ENCODE peak calls at places on chromosomes 4 and X, in four cellular contexts. F is neural progenitor cell, B is astrocyte of the cerebellum, L is bronchial epithelial cell. A is an unnamed sample.

GRCh38 chrX:1242901-1243402 is 25.7 kb upstream of the CSF2RA start:
- DNase-seq in F (no peak), B (no peak), L (peak), A (no peak)

GRCh38 chrX:109393859-109394258 is 88.0 kb downstream of the GUCY2F start:
- DNase-seq in F (peak), B (no peak), L (peak), A (no peak)

GRCh38 chr4:170599894-170600293 is 510.1 kb upstream of the AADAT start:
- DNase-seq in F (no peak), B (no peak), L (peak), A (no peak)

GRCh38 chrX:13220916-13221315 is 98.9 kb downstream of the ATXN3L start:
- DNase-seq in F (no peak), B (peak), L (peak), A (peak)

GRCh38 chrX:123424546-123424945 is 240.5 kb downstream of the GRIA3 start:
- DNase-seq in F (no peak), B (peak), L (peak), A (peak)

GRCh38 chr4:98094118-98094517 is 49.2 kb downstream of the STPG2 start:
- DNase-seq in F (no peak), B (no peak), L (peak), A (no peak)

GRCh38 chr4:16005671-16006070 is 42.7 kb upstream of the FGFBP2 start:
- DNase-seq in F (no peak), B (no peak), L (no peak), A (no peak)

GRCh38 chr4:38785901-38786402 is 3.2 kb upstream of the TLR10 start:
- DNase-seq in F (no peak), B (no peak), L (no peak), A (no peak)

GRCh38 chr4:108988514-108989195 is 225.8 kb upstream of the ETNPPL start:
- DNase-seq in F (no peak), B (no peak), L (no peak), A (no peak)

GRCh38 chr4:64305565-64306254 is 103.5 kb downstream of the TECRL start:
- DNase-seq in F (no peak), B (no peak), L (no peak), A (no peak)

GRCh38 chr4:90293320-90293719 is 166.1 kb downstream of the CCSER1 start:
- DNase-seq in F (no peak), B (no peak), L (peak), A (no peak)

GRCh38 chr4:156773648-156774357 is 197.8 kb downstream of the PDGFC start:
- DNase-seq in F (no peak), B (no peak), L (peak), A (no peak)

GRCh38 chrX:9340619-9341304 is 124.1 kb upstream of the TBL1X start:
- DNase-seq in F (peak), B (no peak), L (no peak), A (no peak)

GRCh38 chrX:108070891-108071290 is 20.5 kb downstream of the PSMD10 start:
- DNase-seq in F (no peak), B (peak), L (peak), A (peak)

GRCh38 chrX:45824471-45824870 is 623.8 kb upstream of the DIPK2B start:
- DNase-seq in F (peak), B (peak), L (peak), A (peak)

GRCh38 chr4:134624365-134624764 is 422.8 kb upstream of the PABPC4L start:
- DNase-seq in F (peak), B (no peak), L (no peak), A (no peak)

GRCh38 chrX:259692-260355 is 21.4 kb upstream of the PLCXD1 start:
- DNase-seq in F (peak), B (no peak), L (no peak), A (no peak)

GRCh38 chrX:107654778-107655761 is 26.8 kb downstream of the PRPS1 start:
- DNase-seq in F (peak), B (no peak), L (peak), A (no peak)

GRCh38 chr4:77564231-77564630 is 41.4 kb upstream of the CXCL13 start:
- DNase-seq in F (no peak), B (no peak), L (no peak), A (no peak)

GRCh38 chrX:13341491-13342101 is 21.7 kb upstream of the ATXN3L start:
- DNase-seq in F (no peak), B (no peak), L (peak), A (no peak)

GRCh38 chr4:47468686-47469365 is 5.3 kb upstream of the COMMD8 start:
- DNase-seq in F (no peak), B (no peak), L (no peak), A (peak)

DNA sequence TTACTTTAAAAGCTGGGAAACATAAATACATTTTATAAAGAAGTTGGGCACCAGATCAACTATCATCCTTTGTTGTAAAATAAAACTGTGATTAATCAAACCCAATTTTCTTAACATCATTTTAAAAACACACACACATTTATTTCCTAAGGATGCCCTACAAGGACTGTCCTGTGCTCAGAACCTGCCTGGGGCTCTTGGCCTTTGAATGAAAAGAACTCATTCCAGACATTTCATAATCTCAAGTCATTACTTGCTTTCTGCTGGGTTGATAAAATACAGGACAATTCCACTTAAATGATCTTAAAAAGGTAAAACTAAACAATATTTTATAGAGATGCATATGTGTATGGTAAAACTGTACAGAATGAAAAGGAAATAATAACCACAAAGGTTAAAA is 2.8 kb downstream of the SH3D19 start:
- DNase-seq in F (no peak), B (no peak), L (peak), A (no peak)
- H3K4me3 ChIP-seq in F (peak), B (no peak), L (no peak), A (no peak)

GRCh38 chr4:43882470-43882869 is 566.1 kb downstream of the KCTD8 start:
- DNase-seq in F (no peak), B (no peak), L (no peak), A (no peak)
- TF ChIP-seq CTCF in F (no peak), B (no peak), L (no peak), A (no peak)

GRCh38 chr4:148207074-148207473 is 235.1 kb downstream of the NR3C2 start:
- DNase-seq in F (no peak), B (no peak), L (peak), A (no peak)
- H3K4me3 ChIP-seq in F (no peak), B (no peak), L (no peak), A (no peak)

GRCh38 chrX:81412428-81412827 is 210.5 kb downstream of the SH3BGRL start:
- DNase-seq in F (no peak), B (no peak), L (no peak), A (no peak)

GRCh38 chrX:81411517-81411916 is 209.6 kb downstream of the SH3BGRL start:
- DNase-seq in F (no peak), B (no peak), L (no peak), A (no peak)

GRCh38 chrX:81414630-81415029 is 212.7 kb downstream of the SH3BGRL start:
- DNase-seq in F (no peak), B (no peak), L (peak), A (no peak)
- TF ChIP-seq CTCF in F (no peak), B (peak), L (no peak), A (no peak)

GRCh38 chrX:2967584-2967983 is 38.4 kb upstream of the ARSD start:
- DNase-seq in F (no peak), B (no peak), L (no peak), A (no peak)
- H3K4me3 ChIP-seq in F (no peak), B (peak), L (no peak), A (no peak)

GRCh38 chr4:124306352-124306751 is 406.2 kb downstream of the ANKRD50 start:
- DNase-seq in F (no peak), B (no peak), L (no peak), A (no peak)
- TF ChIP-seq CTCF in F (no peak), B (no peak), L (no peak), A (no peak)

GRCh38 chr4:82045267-82045666 is 328.5 kb downstream of the HNRNPD start:
- DNase-seq in F (no peak), B (no peak), L (no peak), A (no peak)
- H3K4me3 ChIP-seq in F (no peak), B (no peak), L (no peak), A (no peak)

DNA sequence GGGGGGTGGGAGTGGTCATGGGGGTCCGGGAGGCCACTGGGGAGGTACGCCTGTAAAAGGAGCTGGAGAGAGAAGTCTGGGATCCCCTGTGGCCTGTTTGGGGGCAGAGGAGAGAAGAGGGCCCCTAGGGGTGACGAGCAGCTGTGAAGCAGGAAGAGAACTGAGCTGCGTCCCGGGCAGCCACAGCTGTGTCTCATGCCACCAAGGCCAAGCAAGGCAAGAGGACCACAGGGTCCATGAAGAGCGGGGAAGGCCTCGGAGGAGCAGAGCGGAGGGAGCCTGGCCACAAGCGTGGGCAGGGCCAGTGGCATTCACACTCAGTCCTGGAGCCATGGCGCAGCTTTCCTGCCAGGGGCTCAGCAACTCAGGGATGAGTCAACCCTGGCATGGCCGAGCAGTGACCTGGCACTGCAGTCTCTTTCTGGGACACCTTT is 13.6 kb upstream of the NAT8L start:
- DNase-seq in F (no peak), B (no peak), L (no peak), A (no peak)
- TF ChIP-seq CTCF in F (no peak), B (no peak), L (no peak), A (no peak)

GRCh38 chrX:155263854-155264628 is at the start of gene RAB39B:
- DNase-seq in F (peak), B (peak), L (peak), A (peak)

GRCh38 chrX:155266446-155266845 is 2.2 kb upstream of the RAB39B start:
- DNase-seq in F (no peak), B (no peak), L (no peak), A (no peak)

GRCh38 chrX:155259752-155260151 is 4.5 kb downstream of the RAB39B start:
- DNase-seq in F (no peak), B (no peak), L (no peak), A (no peak)

GRCh38 chrX:155262970-155263754 is 1.1 kb downstream of the RAB39B start:
- DNase-seq in F (no peak), B (no peak), L (no peak), A (no peak)
- H3K4me3 ChIP-seq in F (peak), B (no peak), L (no peak), A (peak)

DNA sequence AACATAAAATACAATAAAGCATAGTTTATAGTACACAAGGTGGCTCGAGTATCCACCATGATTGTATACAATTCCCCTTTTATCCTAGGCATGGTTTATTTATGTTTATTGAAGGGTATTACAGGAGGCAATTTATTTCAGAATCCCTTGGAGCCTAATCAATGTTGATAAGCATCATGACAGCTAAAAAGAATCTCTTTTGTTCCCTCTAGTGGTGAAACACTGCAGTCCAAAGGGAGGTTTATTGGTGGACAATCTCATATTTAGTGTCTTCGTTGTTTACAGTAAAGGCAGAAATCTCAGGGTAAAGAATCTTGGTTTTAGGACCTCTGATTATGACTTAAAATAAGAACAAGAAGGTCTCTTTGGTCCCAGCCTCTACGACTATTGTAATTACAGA is 1712.5 kb downstream of the C4orf33 start:
- DNase-seq in F (peak), B (no peak), L (peak), A (no peak)
- TF ChIP-seq CTCF in F (peak), B (peak), L (no peak), A (peak)